ENCODE peak calls at places on chromosomes 4 and X, in five cellular contexts. Y is gastrocnemius medialis, I is IMR-90, D is stomach, R is sigmoid colon. T is an unnamed sample.
A peak's percentile ranks its signal among the peaks of the same experiment; 100 is the strongest.

GRCh38 chr4:628346-628745 is 3.0 kb downstream of the PDE6B start:
- DNase-seq in I (no peak), R (no peak), D (no peak), Y (no peak), T (no peak)

GRCh38 chr4:76090241-76090691 is 15.8 kb downstream of the ART3 start:
- DNase-seq in D (no peak), I (peak; percentile 94), Y (peak; percentile 20), R (no peak), T (no peak)

GRCh38 chr4:122798101-122798500 is 28.5 kb upstream of the FGF2 start:
- DNase-seq in R (peak; percentile 72), D (no peak), I (peak; percentile 94), Y (no peak), T (peak; percentile 32)

GRCh38 chrX:77447339-77448149 is at the start of gene FGF16:
- DNase-seq in I (no peak), R (no peak), Y (no peak), D (no peak), T (no peak)

GRCh38 chr4:40514409-40515025 is 115.1 kb downstream of the RBM47 start:
- DNase-seq in I (no peak), R (no peak), Y (no peak), D (peak; percentile 83), T (no peak)

GRCh38 chrX:11117751-11118150 is 6.6 kb downstream of the HCCS start:
- DNase-seq in R (no peak), I (no peak), D (no peak), Y (no peak), T (no peak)

GRCh38 chr4:159048166-159048886 is 54.6 kb upstream of the RAPGEF2 start:
- DNase-seq in R (peak; percentile 85), I (peak; percentile 79), Y (peak; percentile 19), D (peak; percentile 77), T (peak; percentile 16)

GRCh38 chrX:19904778-19905367 is 17.5 kb upstream of the SH3KBP1 start:
- DNase-seq in R (no peak), D (no peak), I (peak; percentile 63), Y (no peak), T (no peak)

GRCh38 chr4:153257966-153258365 is 53.7 kb downstream of the TRIM2 start:
- DNase-seq in R (no peak), D (no peak), Y (no peak), I (no peak), T (no peak)

GRCh38 chr4:121648518-121648917 is 48.3 kb downstream of the ANXA5 start:
- DNase-seq in Y (no peak), I (no peak), R (no peak), D (no peak), T (no peak)

GRCh38 chr4:59062970-59063369 is 1952.8 kb upstream of the IGFBP7 start:
- DNase-seq in Y (no peak), I (no peak), R (no peak), D (no peak), T (no peak)

GRCh38 chr4:118684873-118685811 is at the start of gene METTL14:
- DNase-seq in D (peak; percentile 95), R (peak; percentile 97), I (peak; percentile 87), Y (peak; percentile 78), T (peak; percentile 41)

GRCh38 chr4:80074651-80075050 is 1.6 kb upstream of the ANTXR2 start:
- DNase-seq in D (no peak), I (no peak), Y (no peak), R (no peak), T (no peak)

GRCh38 chrX:15790766-15791380 is 589 bp downstream of the ZRSR2 start:
- DNase-seq in Y (no peak), I (peak; percentile 6), D (peak; percentile 26), R (no peak), T (peak; percentile 8)

GRCh38 chrX:140664939-140665338 is 44.6 kb upstream of the LINC00632 start:
- DNase-seq in D (no peak), R (no peak), I (peak; percentile 18), Y (no peak), T (peak; percentile 2)

GRCh38 chrX:55127692-55128091 is 38.9 kb downstream of the PAGE2 start:
- DNase-seq in Y (no peak), D (no peak), I (no peak), R (no peak), T (no peak)

GRCh38 chrX:16628954-16629595 is 20.9 kb upstream of the S100G start:
- DNase-seq in I (no peak), Y (no peak), R (no peak), D (no peak), T (no peak)

GRCh38 chrX:106035064-106035463 is 3.5 kb downstream of the SERPINA7 start:
- DNase-seq in I (no peak), Y (no peak), D (no peak), R (no peak), T (no peak)

GRCh38 chr4:2811830-2812599 is 19.1 kb downstream of the SH3BP2 start:
- DNase-seq in R (peak; percentile 86), I (peak; percentile 65), D (peak; percentile 82), Y (peak; percentile 70), T (peak; percentile 91)

GRCh38 chr4:41448935-41449334 is 89.0 kb upstream of the LIMCH1 start:
- DNase-seq in I (no peak), R (peak; percentile 72), D (no peak), Y (no peak), T (peak; percentile 19)

GRCh38 chr4:146379744-146380143 is 142.0 kb downstream of the SLC10A7 start:
- DNase-seq in D (no peak), R (no peak), I (peak; percentile 31), Y (no peak), T (no peak)

GRCh38 chrX:117508021-117508420 is 608.6 kb downstream of the KLHL13 start:
- DNase-seq in R (no peak), D (no peak), Y (no peak), I (no peak), T (no peak)

DNA sequence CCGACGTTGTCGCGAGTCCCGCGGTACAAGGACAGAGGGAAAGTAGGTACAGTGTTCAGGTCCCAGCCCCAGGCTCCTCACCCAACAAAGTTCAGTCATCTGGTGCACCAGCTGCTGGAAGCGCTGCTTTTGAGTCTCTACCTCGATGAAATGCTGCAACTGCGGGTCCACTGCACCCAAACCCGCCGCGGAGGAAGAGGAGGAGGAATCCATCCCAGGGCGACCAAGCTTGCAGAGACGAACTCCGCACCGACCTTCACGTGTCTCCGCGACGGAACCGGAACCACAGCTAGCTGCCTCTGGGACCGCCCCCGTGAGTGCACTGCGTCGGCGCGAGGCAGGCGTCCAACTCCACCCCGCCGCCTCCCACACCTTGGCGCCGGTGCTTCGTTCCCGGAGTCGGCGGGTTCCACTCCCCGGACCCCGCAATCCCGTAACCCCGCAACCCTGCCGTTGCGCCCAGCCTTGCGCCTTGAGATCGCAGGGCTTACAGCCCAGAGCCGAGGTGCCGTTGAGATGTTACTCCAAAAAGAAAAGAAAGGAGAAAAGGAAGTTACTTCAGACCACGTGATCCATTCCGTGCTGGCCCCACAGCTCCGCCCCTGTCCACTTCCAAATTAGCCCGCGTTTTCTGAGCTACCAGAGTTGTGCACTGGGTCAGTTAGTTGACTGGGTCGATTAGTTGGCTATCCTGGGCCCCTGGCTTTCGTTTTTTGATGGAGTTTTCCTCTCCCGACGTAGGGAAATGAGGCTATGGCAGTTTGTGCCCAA is at the start of gene TIMM8A:
- DNase-seq in I (peak; percentile 60), Y (peak; percentile 75), R (peak; percentile 89), D (peak; percentile 78), T (peak; percentile 61)
- TF ChIP-seq POLR2A in I (peak; percentile 7), Y (peak; percentile 65), R (peak; percentile 19), D (no peak), T (peak; percentile 83)

DNA sequence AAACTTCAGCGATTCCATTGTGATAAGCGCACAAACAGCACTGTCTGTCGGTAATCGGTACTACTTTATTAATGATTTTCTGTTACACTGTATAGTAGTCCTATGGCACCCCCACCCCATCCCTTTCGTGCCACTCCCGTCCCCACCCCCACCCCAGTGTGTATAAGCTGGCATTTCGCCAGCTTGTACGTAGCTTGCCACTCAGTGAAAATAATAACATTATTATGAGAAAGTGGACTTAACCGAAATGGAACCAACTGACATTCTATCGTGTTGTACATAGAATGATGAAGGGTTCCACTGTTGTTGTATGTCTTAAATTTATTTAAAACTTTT is 4.8 kb downstream of the MID1IP1 start:
- DNase-seq in R (no peak), Y (peak; percentile 9), I (no peak), D (no peak), T (no peak)
- TF ChIP-seq POLR2A in R (no peak), Y (no peak), I (no peak), D (no peak), T (no peak)

DNA sequence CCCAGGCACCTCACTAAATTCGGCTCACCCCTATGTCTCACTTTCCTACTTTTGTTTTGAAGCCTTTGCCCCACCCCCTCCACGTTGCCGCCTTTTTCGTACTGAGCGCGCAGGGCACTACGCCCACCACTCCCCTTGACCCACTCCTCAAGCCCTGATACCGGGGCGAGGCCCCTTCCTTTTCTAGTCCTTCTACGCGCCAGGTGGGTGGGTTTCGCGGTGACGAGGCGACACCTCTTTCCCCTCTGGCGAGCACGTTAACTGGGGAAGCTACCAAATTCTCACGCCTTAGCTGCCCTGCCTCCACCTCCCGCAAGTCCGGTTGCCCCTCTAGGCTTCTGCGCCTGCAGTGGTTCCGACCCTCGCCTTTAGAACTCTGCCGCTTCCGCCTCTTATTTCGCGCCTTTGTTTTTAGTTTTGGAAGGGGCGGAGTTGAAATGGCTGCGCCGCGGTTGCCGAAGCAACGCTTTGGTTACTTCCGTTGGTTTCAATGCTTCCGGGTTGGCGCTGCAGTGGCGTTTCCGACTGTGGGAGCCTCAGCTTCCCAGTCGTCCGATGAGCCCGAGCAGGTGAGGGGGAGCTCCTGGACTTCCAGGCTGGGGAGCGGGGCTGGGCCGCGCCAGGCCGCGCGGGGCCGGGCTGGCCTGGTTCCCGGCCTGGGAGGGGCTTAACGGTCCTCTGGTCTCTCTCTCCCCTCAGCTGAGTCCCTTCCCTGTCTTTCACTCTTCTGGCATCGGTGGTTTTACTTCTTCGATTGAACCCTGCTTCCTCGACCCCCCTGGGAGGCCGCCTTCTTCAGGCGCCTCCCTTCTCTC is at the start of gene SLC25A14:
- DNase-seq in D (peak; percentile 77), R (peak; percentile 85), Y (peak; percentile 19), I (peak; percentile 66), T (peak; percentile 49)
- TF ChIP-seq POLR2A in D (no peak), R (no peak), Y (no peak), I (no peak), T (peak; percentile 61)

DNA sequence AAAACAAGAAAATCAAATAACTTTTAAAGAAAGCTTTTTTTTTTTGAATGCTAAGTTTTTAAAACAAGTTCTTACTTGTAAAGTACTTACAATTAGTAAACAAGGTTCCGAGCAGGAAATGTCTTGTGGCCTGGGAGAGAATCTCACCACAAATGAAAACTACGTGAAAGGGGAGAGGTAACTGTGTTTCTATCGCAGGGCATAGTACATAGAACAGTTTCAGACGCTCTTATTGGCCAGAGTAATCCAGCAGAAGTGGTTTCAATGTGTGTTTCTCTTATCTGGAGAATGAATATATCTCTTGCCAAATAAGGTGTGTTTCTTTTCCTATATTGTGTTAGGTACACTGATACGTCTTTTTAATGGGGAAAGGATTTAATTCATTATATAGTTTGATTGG is at the start of gene PLAC8:
- DNase-seq in R (no peak), Y (no peak), I (no peak), D (peak; percentile 51), T (no peak)
- TF ChIP-seq POLR2A in R (no peak), Y (no peak), I (no peak), D (no peak), T (no peak)

GRCh38 chr4:182918791-182919302 is 1.7 kb upstream of the DCTD start:
- DNase-seq in Y (no peak), D (no peak), R (no peak), I (no peak), T (no peak)

GRCh38 chr4:182914357-182914756 is 2.8 kb downstream of the DCTD start:
- DNase-seq in D (no peak), I (no peak), Y (no peak), R (no peak), T (no peak)

GRCh38 chr4:182916483-182917181 is 554 bp downstream of the DCTD start:
- DNase-seq in I (peak; percentile 79), Y (peak; percentile 19), D (peak; percentile 65), R (peak; percentile 84), T (peak; percentile 50)

GRCh38 chr4:182918044-182918607 is 940 bp upstream of the DCTD start:
- DNase-seq in D (no peak), R (no peak), Y (no peak), I (no peak), T (no peak)

GRCh38 chr4:182917182-182918043 is at the start of gene DCTD:
- DNase-seq in R (peak; percentile 86), D (peak; percentile 82), Y (peak; percentile 52), I (peak; percentile 65), T (peak; percentile 30)
- TF ChIP-seq POLR2A in R (no peak), D (no peak), Y (no peak), I (peak; percentile 39), T (peak; percentile 64)